ENCODE peak calls at places on chromosomes 3 and 15, in nine cellular contexts. H is cardiac muscle cell; X is NCI-H2171 treated with DMSO at 0.1 percent for 48 hours; Z is astrocyte of the spinal cord; F is stimulated activated CD4-positive, alpha-beta T cell treated with anti-CD3 and anti-CD28 coated beads, Interleukin-2, amount 100 ng/mL, for 48 hours; I is heart left ventricle; K is activated CD4-positive, alpha-beta T cell treated with anti-CD3 and anti-CD28 coated beads, Interleukin-2, amount 50 U/mL, for 24 hours; W is heart right ventricle; J is DMS79. R is an unnamed sample.
A peak's percentile ranks its signal among the peaks of the same experiment; 100 is the strongest.

GRCh38 chr15:66024998-66025397 is 155.7 kb downstream of the RAB11A start:
- DNase-seq in H (peak; percentile 28), X (no peak), Z (peak; percentile 13), F (no peak), I (no peak), K (no peak), W (no peak), J (no peak), R (no peak)

GRCh38 chr3:146640361-146640760 is 35.2 kb upstream of the PLSCR5 start:
- DNase-seq in H (no peak), X (no peak), Z (no peak), F (no peak), I (no peak), K (no peak), W (no peak), J (no peak), R (no peak)

GRCh38 chr3:74883690-74884089 is 269.2 kb upstream of the CNTN3 start:
- DNase-seq in H (no peak), X (no peak), Z (no peak), F (no peak), I (no peak), K (no peak), W (no peak), J (no peak), R (no peak)

GRCh38 chr3:112561085-112561692 is 573 bp downstream of the ATG3 start:
- DNase-seq in H (peak; percentile 91), X (peak; percentile 85), Z (peak; percentile 86), F (peak; percentile 62), I (peak; percentile 67), K (peak; percentile 61), W (peak; percentile 74), J (peak; percentile 34), R (no peak)

GRCh38 chr15:74788716-74789151 is 6.9 kb downstream of the CSK start:
- DNase-seq in H (no peak), X (no peak), Z (no peak), F (no peak), I (no peak), K (no peak), W (no peak), J (no peak), R (no peak)

GRCh38 chr3:14598143-14598569 is 53.4 kb upstream of the CCDC174 start:
- DNase-seq in H (peak; percentile 57), X (peak; percentile 2), Z (peak; percentile 45), F (peak; percentile 50), I (no peak), K (peak; percentile 33), W (no peak), J (no peak), R (no peak)

GRCh38 chr3:17258823-17259436 is 374.2 kb downstream of the PLCL2 start:
- DNase-seq in H (peak; percentile 58), X (peak; percentile 13), Z (peak; percentile 45), F (no peak), I (no peak), K (peak; percentile 26), W (peak; percentile 5), J (no peak), R (no peak)

GRCh38 chr15:66591322-66591862 is 25.6 kb upstream of the LCTL start:
- DNase-seq in H (no peak), X (no peak), Z (no peak), F (no peak), I (no peak), K (no peak), W (no peak), J (no peak), R (no peak)

GRCh38 chr15:57865294-57865693 is 158.8 kb downstream of the POLR2M start:
- DNase-seq in H (peak; percentile 8), X (no peak), Z (no peak), F (no peak), I (no peak), K (no peak), W (no peak), J (no peak), R (no peak)

GRCh38 chr3:101854608-101855304 is 5.4 kb downstream of the NFKBIZ start:
- DNase-seq in H (no peak), X (no peak), Z (no peak), F (no peak), I (no peak), K (no peak), W (no peak), J (no peak), R (no peak)

GRCh38 chr3:20054549-20054987 is 14.3 kb downstream of the KAT2B start:
- DNase-seq in H (peak; percentile 72), X (peak; percentile 52), Z (peak; percentile 77), F (peak; percentile 44), I (peak; percentile 57), K (peak; percentile 80), W (peak; percentile 65), J (no peak), R (no peak)

GRCh38 chr3:62587579-62588031 is 214.3 kb upstream of the FEZF2 start:
- DNase-seq in H (peak; percentile 83), X (peak; percentile 25), Z (peak; percentile 91), F (no peak), I (no peak), K (no peak), W (no peak), J (no peak), R (no peak)

GRCh38 chr3:13023251-13024055 is 49.8 kb downstream of the IQSEC1 start:
- DNase-seq in H (no peak), X (peak; percentile 43), Z (no peak), F (no peak), I (no peak), K (no peak), W (peak; percentile 59), J (no peak), R (no peak)

GRCh38 chr3:41159581-41160189 is 39.6 kb upstream of the CTNNB1 start:
- DNase-seq in H (no peak), X (no peak), Z (no peak), F (no peak), I (no peak), K (no peak), W (no peak), J (no peak), R (peak; percentile 29)

GRCh38 chr3:166071831-166072230 is 234.6 kb upstream of the BCHE start:
- DNase-seq in H (no peak), X (no peak), Z (no peak), F (no peak), I (no peak), K (no peak), W (no peak), J (no peak), R (no peak)

GRCh38 chr15:82624008-82624407 is 23.2 kb downstream of the CPEB1 start:
- DNase-seq in H (no peak), X (no peak), Z (no peak), F (no peak), I (no peak), K (no peak), W (no peak), J (no peak), R (no peak)

GRCh38 chr15:99252326-99252725 is 1.0 kb downstream of the LRRC28 start:
- DNase-seq in H (no peak), X (no peak), Z (no peak), F (no peak), I (no peak), K (no peak), W (no peak), J (no peak), R (no peak)

GRCh38 chr3:151537751-151538150 is 76.9 kb upstream of the IGSF10 start:
- DNase-seq in H (peak; percentile 64), X (no peak), Z (peak; percentile 50), F (no peak), I (no peak), K (no peak), W (no peak), J (no peak), R (no peak)

GRCh38 chr3:48931944-48932580 is 13.4 kb downstream of the ARIH2 start:
- DNase-seq in H (no peak), X (no peak), Z (no peak), F (no peak), I (no peak), K (no peak), W (no peak), J (no peak), R (no peak)

GRCh38 chr3:94716326-94717018 is 653.6 kb downstream of the NSUN3 start:
- DNase-seq in H (no peak), X (no peak), Z (no peak), F (no peak), I (no peak), K (no peak), W (no peak), J (no peak), R (no peak)

GRCh38 chr15:39172380-39173281 is 408.2 kb upstream of the THBS1 start:
- DNase-seq in H (peak; percentile 74), X (no peak), Z (peak; percentile 77), F (no peak), I (peak; percentile 20), K (no peak), W (peak; percentile 9), J (no peak), R (no peak)

GRCh38 chr3:119191800-119192199 is 18.4 kb downstream of the UPK1B start:
- DNase-seq in H (no peak), X (no peak), Z (no peak), F (no peak), I (no peak), K (no peak), W (no peak), J (no peak), R (no peak)

GRCh38 chr3:137103739-137104138 is 146.0 kb downstream of the IL20RB start:
- DNase-seq in H (no peak), X (peak; percentile 72), Z (no peak), F (no peak), I (no peak), K (no peak), W (no peak), J (no peak), R (no peak)

GRCh38 chr3:120516142-120516541 is 65.3 kb upstream of the FSTL1 start:
- DNase-seq in H (no peak), X (no peak), Z (no peak), F (no peak), I (no peak), K (no peak), W (no peak), J (no peak), R (no peak)

GRCh38 chr15:57217716-57218598 is 158.3 kb upstream of the CGNL1 start:
- DNase-seq in H (peak; percentile 47), X (no peak), Z (peak; percentile 74), F (no peak), I (no peak), K (no peak), W (no peak), J (no peak), R (no peak)

R was measured in NCI-H187 treated with DMSO at 0.1 percent for 48 hours.